ENCODE peak calls at places on chromosomes 6 and 20, in six cellular contexts. Z, U, A, H, C and X are unnamed samples.

GRCh38 chr6:16505711-16506362 is 255.4 kb downstream of the ATXN1 start:
- DNase-seq in H (peak; percentile 61), U (peak; percentile 27), A (peak; percentile 52), C (no peak), Z (no peak), X (no peak)

GRCh38 chr20:60634773-60635172 is 617.3 kb upstream of the CDH4 start:
- DNase-seq in U (no peak), A (no peak), Z (peak; percentile 69), C (no peak), H (no peak), X (no peak)

GRCh38 chr6:40353967-40354452 is 233.2 kb downstream of the LRFN2 start:
- DNase-seq in A (no peak), Z (peak; percentile 64), U (no peak), H (no peak), C (no peak), X (no peak)

GRCh38 chr6:158536891-158537798 is 22.7 kb upstream of the TMEM181 start:
- DNase-seq in A (peak; percentile 19), U (no peak), Z (no peak), H (no peak), C (no peak), X (no peak)

GRCh38 chr6:125191916-125192609 is 38.5 kb downstream of the TPD52L1 start:
- DNase-seq in C (peak; percentile 45), U (peak; percentile 93), H (peak; percentile 85), Z (no peak), A (peak; percentile 34), X (no peak)

GRCh38 chr20:5168582-5169396 is 42.0 kb downstream of the CDS2 start:
- DNase-seq in H (peak; percentile 27), C (no peak), A (peak; percentile 35), Z (no peak), U (no peak), X (no peak)

GRCh38 chr6:51702851-51703250 is 384.6 kb downstream of the PKHD1 start:
- DNase-seq in Z (no peak), U (no peak), A (no peak), H (no peak), C (no peak), X (no peak)

GRCh38 chr6:88722691-88723090 is 240.7 kb downstream of the RNGTT start:
- DNase-seq in H (no peak), C (no peak), Z (no peak), A (no peak), U (peak; percentile 18), X (no peak)

DNA sequence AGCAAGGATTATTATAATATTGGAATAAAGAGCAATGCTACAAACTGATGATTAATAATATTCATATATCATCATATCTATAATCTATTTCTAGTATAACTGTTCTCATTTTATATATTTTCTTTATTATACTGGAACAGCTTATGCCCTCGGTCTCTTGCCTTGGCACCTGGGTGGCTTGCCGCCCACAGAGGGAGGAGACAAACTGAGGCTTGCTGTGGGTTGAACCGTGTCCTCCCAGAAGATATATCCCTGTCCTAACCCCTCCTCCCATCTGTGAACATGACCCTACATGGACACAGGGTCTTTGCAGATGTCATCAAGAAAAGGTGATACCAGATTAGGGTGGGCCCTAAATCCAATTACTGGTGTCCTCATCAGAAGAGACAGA is 4.7 kb downstream of the RNASET2 start:
- DNase-seq in U (no peak), Z (no peak), A (no peak), C (no peak), H (no peak), X (no peak)
- TF ChIP-seq CTCF in U (no peak), Z (no peak), A (no peak), C (no peak), H (peak; percentile 16), X (peak; percentile 26)

DNA sequence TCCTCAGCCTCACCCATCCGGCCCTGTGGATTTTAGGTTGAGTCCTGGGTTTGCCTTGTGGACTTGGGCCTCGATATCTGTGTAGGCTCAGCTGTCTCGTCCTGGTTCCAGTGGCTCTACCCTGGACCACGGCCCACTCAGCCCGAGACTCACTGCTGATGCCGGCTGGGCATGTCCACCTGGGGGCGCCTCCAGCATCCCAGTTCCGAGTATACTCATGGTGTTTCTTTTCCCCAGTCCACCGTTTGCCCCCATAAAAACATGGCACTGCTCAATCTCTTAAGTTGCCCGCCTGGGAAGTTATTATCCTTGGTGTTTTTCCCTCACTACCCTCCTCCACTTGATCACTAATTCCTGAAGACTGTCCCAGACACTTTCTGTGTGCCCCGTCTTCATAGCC is 99.1 kb downstream of the ARID1B start:
- DNase-seq in A (no peak), U (no peak), Z (no peak), C (no peak), H (no peak), X (no peak)
- TF ChIP-seq CTCF in A (peak; percentile 25), U (peak; percentile 68), Z (peak; percentile 34), C (no peak), H (peak; percentile 61), X (peak; percentile 59)

GRCh38 chr6:33589366-33589722 is 9.3 kb upstream of the BAK1 start:
- DNase-seq in C (no peak), Z (no peak), H (no peak), A (no peak), U (no peak), X (no peak)

GRCh38 chr6:33591633-33592032 is 11.6 kb upstream of the BAK1 start:
- DNase-seq in C (no peak), H (no peak), U (no peak), Z (no peak), A (no peak), X (no peak)

GRCh38 chr6:33589723-33590530 is 9.9 kb upstream of the BAK1 start:
- DNase-seq in Z (no peak), C (peak; percentile 36), H (peak; percentile 91), U (peak; percentile 41), A (peak; percentile 97), X (no peak)

GRCh38 chr6:33592280-33592594 is 12.2 kb upstream of the BAK1 start:
- DNase-seq in C (no peak), H (no peak), U (no peak), A (no peak), Z (no peak), X (no peak)

DNA sequence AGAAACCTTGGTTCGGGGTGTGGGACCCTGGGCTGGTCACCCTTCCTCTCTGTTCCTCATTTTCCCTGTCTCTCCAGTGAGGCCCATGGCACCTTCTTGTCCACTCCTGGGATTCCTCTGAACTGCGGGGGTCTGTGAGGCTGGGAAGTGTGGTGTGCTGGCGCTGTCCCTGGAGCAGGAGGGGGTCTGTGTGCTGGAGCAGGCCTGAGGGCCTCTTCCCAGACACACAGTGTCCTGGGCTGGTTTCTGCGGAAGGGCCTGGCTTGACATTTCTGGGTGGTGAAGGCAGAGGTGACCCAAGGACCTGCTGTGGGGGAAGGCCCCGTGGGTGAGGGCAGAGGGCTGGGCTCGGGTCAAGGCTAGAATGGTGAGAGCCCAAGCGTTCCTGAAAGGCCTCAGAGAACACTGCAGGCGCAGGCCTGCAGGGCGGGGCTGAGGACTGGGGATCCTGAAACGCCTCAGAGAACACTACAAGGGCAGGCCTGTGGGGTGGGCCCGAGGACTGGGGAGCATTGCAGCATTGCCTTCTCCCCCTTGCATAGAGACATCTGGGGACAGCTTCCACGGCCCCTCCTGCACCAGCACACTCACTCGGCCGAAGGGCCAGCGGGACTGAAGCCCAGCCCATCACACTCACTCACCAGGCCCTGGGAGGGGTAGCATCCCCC is 10.6 kb upstream of the BAK1 start:
- DNase-seq in U (no peak), H (peak; percentile 22), A (peak; percentile 80), Z (no peak), C (no peak), X (no peak)
- TF ChIP-seq CTCF in U (no peak), H (peak; percentile 14), A (no peak), Z (no peak), C (no peak), X (no peak)

GRCh38 chr6:30470968-30471367 is 18.3 kb upstream of the HLA-E start:
- DNase-seq in A (no peak), C (no peak), U (no peak), Z (no peak), H (no peak), X (no peak)
- TF ChIP-seq CTCF in A (no peak), C (no peak), U (no peak), Z (no peak), H (no peak), X (no peak)

DNA sequence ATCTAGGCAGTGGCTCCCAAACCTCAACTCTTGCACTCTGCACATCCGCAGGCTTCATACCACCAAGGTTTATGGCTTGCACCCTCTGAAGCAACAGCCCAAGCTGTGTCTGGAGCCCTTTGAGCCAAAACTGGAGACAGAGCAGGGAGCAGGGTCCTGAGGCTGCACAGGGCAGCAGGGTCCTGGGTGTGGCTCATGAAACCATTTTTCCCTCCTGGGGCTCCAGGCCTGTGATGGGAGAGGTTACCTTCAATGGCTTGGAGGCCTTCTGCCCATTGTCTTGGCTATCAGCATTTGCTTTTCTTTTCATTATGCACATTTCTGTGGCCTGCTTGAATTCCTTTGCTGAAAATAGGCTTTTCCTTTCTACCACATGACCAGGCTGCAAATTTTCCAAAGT is 6.3 kb upstream of the FAM184A start:
- DNase-seq in C (no peak), A (no peak), H (no peak), U (no peak), Z (no peak), X (no peak)
- TF ChIP-seq CTCF in C (no peak), A (no peak), H (no peak), U (no peak), Z (no peak), X (no peak)

GRCh38 chr20:24112360-24112759 is 123.8 kb upstream of the GGTLC1 start:
- DNase-seq in Z (no peak), A (no peak), C (no peak), U (no peak), H (no peak), X (no peak)

GRCh38 chr20:24116611-24117010 is 128.0 kb upstream of the GGTLC1 start:
- DNase-seq in U (no peak), A (no peak), Z (no peak), H (no peak), C (no peak), X (no peak)

GRCh38 chr20:24117386-24117785 is 128.8 kb upstream of the GGTLC1 start:
- DNase-seq in U (peak; percentile 47), A (peak; percentile 14), C (no peak), H (no peak), Z (no peak), X (no peak)

GRCh38 chr20:24118781-24119175 is 130.2 kb upstream of the GGTLC1 start:
- DNase-seq in Z (no peak), U (no peak), C (no peak), H (no peak), A (peak; percentile 36), X (no peak)

GRCh38 chr20:24118096-24118780 is 129.7 kb upstream of the GGTLC1 start:
- DNase-seq in H (no peak), U (no peak), Z (no peak), A (peak; percentile 17), C (no peak), X (no peak)
- TF ChIP-seq CTCF in H (no peak), U (no peak), Z (no peak), A (no peak), C (no peak), X (no peak)